ENCODE peak calls at places on chromosomes 11 and 22, in nine cellular contexts. G, Y, L, W, U, P, N, Q and D are unnamed samples.

GRCh38 chr11:126419801-126420729 is 64.6 kb downstream of the ST3GAL4 start:
- DNase-seq in G (no peak), N (no peak), Q (peak), Y (no peak), L (no peak), W (peak), P (no peak), U (no peak), D (no peak)

GRCh38 chr11:35651263-35651662 is 11.3 kb upstream of the TRIM44 start:
- DNase-seq in L (peak), G (no peak), Q (no peak), N (no peak), W (no peak), U (no peak), P (no peak), Y (no peak), D (no peak)

GRCh38 chr11:2460540-2461252 is 15.9 kb downstream of the KCNQ1 start:
- DNase-seq in Q (no peak), P (no peak), U (no peak), Y (no peak), L (peak), G (no peak), W (no peak), N (no peak), D (no peak)

GRCh38 chr22:17846326-17846992 is 72.2 kb upstream of the BID start:
- DNase-seq in N (no peak), U (no peak), L (no peak), P (no peak), W (no peak), Y (no peak), Q (peak), G (no peak), D (no peak)

GRCh38 chr11:115724709-115725108 is 220.5 kb upstream of the CADM1 start:
- DNase-seq in G (no peak), L (no peak), N (no peak), Y (no peak), P (no peak), W (no peak), Q (no peak), U (no peak), D (no peak)

GRCh38 chr11:69518081-69518950 is 36.9 kb downstream of the LINC01488 start:
- DNase-seq in Y (no peak), P (no peak), L (no peak), Q (no peak), G (no peak), U (no peak), N (no peak), W (peak), D (no peak)

GRCh38 chr11:120128392-120129172 is 9.3 kb downstream of the TRIM29 start:
- DNase-seq in Q (no peak), U (no peak), N (no peak), L (no peak), Y (peak), P (peak), G (no peak), W (peak), D (no peak)

GRCh38 chr11:76266269-76266668 is 60.0 kb upstream of the WNT11 start:
- DNase-seq in Y (no peak), U (no peak), L (no peak), Q (no peak), G (no peak), W (peak), P (peak), N (peak), D (no peak)

GRCh38 chr11:70806461-70807194 is 408.3 kb downstream of the CTTN start:
- DNase-seq in Y (no peak), G (no peak), W (no peak), P (no peak), Q (no peak), L (no peak), N (no peak), U (no peak), D (no peak)

GRCh38 chr11:2890466-2891241 is 5.1 kb upstream of the CDKN1C start:
- DNase-seq in W (peak), Y (no peak), Q (peak), U (no peak), G (no peak), N (no peak), L (no peak), P (peak), D (no peak)

GRCh38 chr22:45475876-45476514 is 26.7 kb upstream of the FBLN1 start:
- DNase-seq in Y (no peak), P (no peak), L (no peak), Q (no peak), N (no peak), U (no peak), W (no peak), G (no peak), D (no peak)

GRCh38 chr11:125338435-125338834 is 157.6 kb downstream of the FEZ1 start:
- DNase-seq in N (no peak), G (no peak), Q (no peak), Y (no peak), L (no peak), U (no peak), P (no peak), W (no peak), D (no peak)

GRCh38 chr11:64298966-64299846 is 952 bp upstream of the CATSPERZ start:
- DNase-seq in Y (peak), Q (peak), L (peak), W (no peak), G (no peak), P (peak), U (no peak), N (peak), D (no peak)

GRCh38 chr11:95262994-95263764 is 32.2 kb upstream of the SESN3 start:
- DNase-seq in Y (no peak), P (no peak), U (no peak), L (no peak), Q (no peak), G (no peak), N (no peak), W (no peak), D (no peak)

GRCh38 chr22:47370448-47371262 is 608.2 kb downstream of the TBC1D22A start:
- DNase-seq in G (no peak), P (no peak), Q (peak), W (no peak), N (no peak), L (no peak), U (no peak), Y (no peak), D (no peak)

GRCh38 chr11:40445391-40445790 is 1014.1 kb downstream of the LRRC4C start:
- DNase-seq in Q (no peak), W (no peak), U (no peak), L (no peak), N (no peak), G (no peak), P (no peak), Y (no peak), D (no peak)

GRCh38 chr11:58600510-58600909 is 21.6 kb downstream of the ZFP91 start:
- DNase-seq in P (no peak), L (no peak), W (no peak), U (no peak), Y (no peak), G (no peak), N (no peak), Q (no peak), D (no peak)

GRCh38 chr22:37752189-37753061 is 55.3 kb upstream of the GCAT start:
- DNase-seq in L (peak), W (peak), G (no peak), P (peak), N (peak), Q (peak), Y (no peak), U (no peak), D (peak)

GRCh38 chr11:79461144-79461543 is 20.3 kb upstream of the TENM4 start:
- DNase-seq in P (no peak), Q (peak), Y (no peak), U (no peak), L (peak), G (peak), N (no peak), W (peak), D (no peak)

GRCh38 chr11:134644489-134645456 is 232.7 kb upstream of the B3GAT1 start:
- DNase-seq in U (no peak), W (no peak), L (no peak), G (no peak), N (no peak), Q (no peak), Y (peak), P (no peak), D (no peak)

GRCh38 chr11:131682373-131683015 is 312.1 kb downstream of the NTM start:
- DNase-seq in W (no peak), G (no peak), U (no peak), P (no peak), Q (no peak), N (no peak), L (no peak), Y (no peak), D (no peak)

GRCh38 chr11:83241291-83241946 is 44.7 kb downstream of the CCDC90B start:
- DNase-seq in W (peak), U (no peak), Y (peak), N (peak), G (peak), L (peak), P (peak), Q (peak), D (peak)

GRCh38 chr11:12363373-12363772 is 14.0 kb upstream of the PARVA start:
- DNase-seq in L (no peak), P (no peak), N (no peak), G (no peak), U (no peak), W (no peak), Y (no peak), Q (no peak), D (no peak)

GRCh38 chr22:24236656-24237055 is 8.2 kb downstream of the GGT5 start:
- DNase-seq in Y (no peak), G (no peak), N (no peak), L (no peak), U (no peak), P (no peak), Q (no peak), W (no peak), D (no peak)

GRCh38 chr11:94567181-94567670 is at the start of gene PIWIL4:
- DNase-seq in W (no peak), Y (no peak), G (no peak), L (no peak), U (no peak), Q (peak), N (no peak), P (no peak), D (no peak)

GRCh38 chr22:41699264-41700104 is at the start of gene MEI1:
- DNase-seq in U (peak), G (no peak), W (peak), N (no peak), Q (peak), Y (peak), P (no peak), L (peak), D (no peak)

GRCh38 chr22:44941176-44941575 is 68.6 kb downstream of the PHF21B start:
- DNase-seq in Q (no peak), P (no peak), N (no peak), U (no peak), L (no peak), Y (no peak), G (no peak), W (no peak), D (no peak)

GRCh38 chr11:112355726-112356125 is 95.1 kb upstream of the PLET1 start:
- DNase-seq in W (peak), Q (peak), G (peak), Y (peak), P (peak), L (no peak), U (peak), N (peak), D (peak)

GRCh38 chr11:65410936-65411680 is 11.5 kb upstream of the NEAT1 start:
- DNase-seq in Q (no peak), Y (no peak), L (no peak), W (no peak), P (no peak), U (no peak), N (no peak), G (no peak), D (no peak)

GRCh38 chr22:30201970-30202369 is 44.6 kb downstream of the LIF start:
- DNase-seq in L (no peak), G (no peak), U (no peak), P (no peak), W (peak), Y (no peak), N (peak), Q (peak), D (no peak)

GRCh38 chr11:118151421-118151820 is 1.2 kb downstream of the SCN4B start:
- DNase-seq in L (no peak), Q (no peak), G (no peak), U (no peak), W (no peak), N (peak), P (no peak), Y (no peak), D (no peak)

GRCh38 chr11:64245401-64245796 is 1.3 kb downstream of the PPP1R14B start:
- DNase-seq in P (peak), G (no peak), Y (no peak), N (no peak), U (no peak), L (peak), Q (no peak), W (no peak), D (no peak)

GRCh38 chr11:117796456-117797428 is at the start of gene DSCAML1:
- DNase-seq in G (peak), N (no peak), P (no peak), W (no peak), Y (peak), Q (peak), U (no peak), L (no peak), D (peak)

GRCh38 chr11:120877746-120878365 is 146.0 kb upstream of the TBCEL start:
- DNase-seq in U (no peak), N (no peak), L (no peak), Y (no peak), P (no peak), G (no peak), Q (no peak), W (no peak), D (no peak)

GRCh38 chr22:50009765-50010675 is 2.5 kb downstream of the IL17REL start:
- DNase-seq in U (no peak), Q (no peak), L (no peak), N (no peak), G (peak), W (no peak), P (no peak), Y (no peak), D (no peak)

DNA sequence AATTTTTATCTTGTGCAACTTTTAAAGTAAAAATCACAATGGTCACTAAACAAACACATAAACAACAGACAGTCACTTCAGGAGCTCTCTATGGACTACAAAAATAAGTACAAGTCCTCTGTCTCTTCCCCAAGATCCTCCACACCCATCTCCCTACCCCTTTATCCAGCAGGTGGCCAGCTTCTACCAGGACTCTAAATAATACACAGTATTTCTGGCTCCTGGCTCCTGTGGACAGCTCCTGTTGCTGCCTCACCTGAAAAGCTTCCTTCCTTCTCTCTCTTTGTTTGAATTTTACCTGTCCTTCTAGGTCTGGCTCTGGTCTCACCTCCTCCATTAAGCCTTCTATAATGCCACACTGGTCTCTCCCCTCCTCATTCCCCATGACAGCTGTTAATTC is 86.1 kb downstream of the CLPB start:
- DNase-seq in W (no peak), N (no peak), L (no peak), P (no peak), Y (no peak), G (no peak), U (no peak), Q (no peak), D (no peak)
- TF ChIP-seq CTCF in W (no peak), N (no peak), L (no peak), P (no peak), Y (no peak), G (no peak), U (no peak), Q (no peak), D (no peak)

GRCh38 chr11:8267831-8268529 is 4.3 kb upstream of the LMO1 start:
- DNase-seq in G (no peak), Y (peak), P (peak), W (no peak), U (no peak), Q (no peak), N (no peak), L (no peak), D (no peak)
- TF ChIP-seq CTCF in G (no peak), Y (no peak), P (no peak), W (no peak), U (no peak), Q (no peak), N (no peak), L (no peak), D (no peak)

GRCh38 chr11:6962141-6962540 is 35.9 kb downstream of the ZNF215 start:
- DNase-seq in G (no peak), Y (no peak), L (no peak), N (no peak), P (no peak), Q (no peak), U (no peak), W (no peak), D (no peak)

GRCh38 chr11:6962673-6963072 is 36.4 kb downstream of the ZNF215 start:
- DNase-seq in U (no peak), N (no peak), G (no peak), Q (no peak), Y (no peak), P (no peak), W (no peak), L (no peak), D (no peak)
- TF ChIP-seq CTCF in U (no peak), N (no peak), G (no peak), Q (no peak), Y (no peak), P (no peak), W (no peak), L (no peak), D (no peak)

GRCh38 chr11:7448126-7448525 is 37.2 kb upstream of the OLFML1 start:
- DNase-seq in Q (no peak), G (no peak), U (no peak), N (no peak), Y (peak), L (no peak), W (no peak), P (no peak), D (no peak)
- TF ChIP-seq CTCF in Q (no peak), G (no peak), U (peak), N (no peak), Y (no peak), L (no peak), W (no peak), P (no peak), D (no peak)